ENCODE peak calls at places on chromosomes 4 and X, in ten cellular contexts. D, Q, U, X, L, I, Y, T, F and W are unnamed samples.

GRCh38 chrX:40470830-40471429 is 109.8 kb upstream of the ATP6AP2 start:
- DNase-seq in D (no peak), Q (no peak), U (no peak), X (no peak), L (no peak), I (no peak), Y (no peak), T (no peak), F (no peak), W (no peak)

GRCh38 chr4:81215219-81215892 is at the start of gene PRKG2:
- DNase-seq in D (no peak), Q (no peak), U (peak), X (no peak), L (peak), I (no peak), Y (no peak), T (no peak), F (no peak), W (no peak)

GRCh38 chr4:118826723-118827444 is 9.0 kb downstream of the SEC24D start:
- DNase-seq in D (no peak), Q (no peak), U (no peak), X (no peak), L (no peak), I (peak), Y (no peak), T (no peak), F (no peak), W (no peak)

GRCh38 chr4:76641351-76641750 is 206.3 kb downstream of the SHROOM3 start:
- DNase-seq in D (no peak), Q (no peak), U (no peak), X (no peak), L (no peak), I (no peak), Y (no peak), T (no peak), F (no peak), W (no peak)

GRCh38 chrX:139864613-139865012 is 68.2 kb downstream of the ATP11C start:
- DNase-seq in D (no peak), Q (no peak), U (no peak), X (no peak), L (no peak), I (no peak), Y (no peak), T (no peak), F (no peak), W (no peak)

GRCh38 chr4:47032405-47033106 is 1.2 kb downstream of the GABRB1 start:
- DNase-seq in D (peak), Q (peak), U (peak), X (peak), L (peak), I (peak), Y (peak), T (peak), F (no peak), W (peak)

GRCh38 chr4:76035799-76036389 is at the start of gene CXCL11:
- DNase-seq in D (peak), Q (no peak), U (no peak), X (no peak), L (no peak), I (no peak), Y (no peak), T (no peak), F (no peak), W (no peak)

GRCh38 chr4:128649575-128650205 is 159.8 kb upstream of the JADE1 start:
- DNase-seq in D (peak), Q (no peak), U (no peak), X (no peak), L (peak), I (no peak), Y (no peak), T (no peak), F (no peak), W (peak)

GRCh38 chr4:171390626-171391025 is 422.6 kb upstream of the GALNTL6 start:
- DNase-seq in D (no peak), Q (no peak), U (no peak), X (no peak), L (no peak), I (no peak), Y (no peak), T (no peak), F (no peak), W (no peak)

GRCh38 chr4:136524039-136524438 is 1008.3 kb downstream of the PCDH18 start:
- DNase-seq in D (no peak), Q (no peak), U (no peak), X (no peak), L (no peak), I (no peak), Y (no peak), T (no peak), F (no peak), W (no peak)

GRCh38 chr4:20299515-20299914 is 47.8 kb downstream of the SLIT2 start:
- DNase-seq in D (peak), Q (peak), U (no peak), X (no peak), L (peak), I (no peak), Y (no peak), T (no peak), F (no peak), W (no peak)

GRCh38 chr4:15031197-15031596 is 28.9 kb downstream of the CPEB2 start:
- DNase-seq in D (peak), Q (no peak), U (no peak), X (no peak), L (peak), I (no peak), Y (no peak), T (no peak), F (no peak), W (no peak)

GRCh38 chr4:113276448-113277158 is 227.2 kb downstream of the ANK2 start:
- DNase-seq in D (no peak), Q (no peak), U (no peak), X (no peak), L (no peak), I (no peak), Y (no peak), T (no peak), F (no peak), W (no peak)

GRCh38 chr4:77001907-77002306 is 52.4 kb downstream of the SEPTIN11 start:
- DNase-seq in D (peak), Q (no peak), U (no peak), X (no peak), L (peak), I (no peak), Y (no peak), T (no peak), F (no peak), W (peak)

GRCh38 chrX:134365923-134366322 is 94.0 kb upstream of the HPRT1 start:
- DNase-seq in D (no peak), Q (no peak), U (no peak), X (no peak), L (no peak), I (no peak), Y (no peak), T (no peak), F (no peak), W (no peak)

GRCh38 chrX:118350715-118351114 is 4.8 kb downstream of the WDR44 start:
- DNase-seq in D (no peak), Q (peak), U (no peak), X (no peak), L (no peak), I (no peak), Y (no peak), T (no peak), F (no peak), W (no peak)

GRCh38 chr4:139208404-139208945 is 31.5 kb upstream of the ELF2 start:
- DNase-seq in D (peak), Q (peak), U (no peak), X (no peak), L (peak), I (no peak), Y (peak), T (no peak), F (peak), W (peak)

GRCh38 chr4:37517326-37517725 is 168.8 kb downstream of the RELL1 start:
- DNase-seq in D (no peak), Q (no peak), U (no peak), X (no peak), L (no peak), I (no peak), Y (no peak), T (no peak), F (no peak), W (no peak)

GRCh38 chr4:183504930-183505555 is at the start of gene ING2:
- DNase-seq in D (no peak), Q (no peak), U (peak), X (no peak), L (no peak), I (no peak), Y (peak), T (peak), F (no peak), W (no peak)

GRCh38 chr4:85556293-85556692 is 81.3 kb downstream of the ARHGAP24 start:
- DNase-seq in D (no peak), Q (no peak), U (no peak), X (no peak), L (no peak), I (no peak), Y (no peak), T (no peak), F (no peak), W (no peak)

GRCh38 chr4:170705907-170706306 is 616.2 kb upstream of the AADAT start:
- DNase-seq in D (no peak), Q (no peak), U (no peak), X (no peak), L (no peak), I (no peak), Y (no peak), T (no peak), F (no peak), W (no peak)

GRCh38 chr4:76581276-76581675 is 146.2 kb downstream of the SHROOM3 start:
- DNase-seq in D (no peak), Q (no peak), U (no peak), X (no peak), L (no peak), I (no peak), Y (no peak), T (no peak), F (peak), W (peak)

GRCh38 chr4:57905965-57906364 is 795.8 kb upstream of the IGFBP7 start:
- DNase-seq in D (no peak), Q (no peak), U (no peak), X (no peak), L (no peak), I (no peak), Y (no peak), T (no peak), F (no peak), W (no peak)

GRCh38 chr4:185700048-185700447 is 111.9 kb downstream of the SORBS2 start:
- DNase-seq in D (no peak), Q (no peak), U (no peak), X (peak), L (no peak), I (no peak), Y (no peak), T (no peak), F (no peak), W (no peak)

GRCh38 chr4:117847849-117848248 is 186.4 kb upstream of the NDST3 start:
- DNase-seq in D (no peak), Q (no peak), U (no peak), X (no peak), L (no peak), I (no peak), Y (no peak), T (no peak), F (no peak), W (no peak)

GRCh38 chr4:5710065-5710961 is 688 bp upstream of the EVC start:
- DNase-seq in D (peak), Q (no peak), U (no peak), X (no peak), L (peak), I (no peak), Y (no peak), T (no peak), F (no peak), W (peak)

GRCh38 chr4:5710962-5711478 is at the start of gene EVC:
- DNase-seq in D (peak), Q (no peak), U (peak), X (peak), L (peak), I (peak), Y (peak), T (peak), F (no peak), W (peak)

GRCh38 chr4:5708171-5708828 is at the start of gene EVC2:
- DNase-seq in D (peak), Q (no peak), U (peak), X (peak), L (peak), I (peak), Y (peak), T (peak), F (no peak), W (peak)

GRCh38 chr4:5707366-5708133 is 809 bp downstream of the EVC2 start:
- DNase-seq in D (no peak), Q (no peak), U (no peak), X (no peak), L (no peak), I (no peak), Y (no peak), T (no peak), F (no peak), W (no peak)

DNA sequence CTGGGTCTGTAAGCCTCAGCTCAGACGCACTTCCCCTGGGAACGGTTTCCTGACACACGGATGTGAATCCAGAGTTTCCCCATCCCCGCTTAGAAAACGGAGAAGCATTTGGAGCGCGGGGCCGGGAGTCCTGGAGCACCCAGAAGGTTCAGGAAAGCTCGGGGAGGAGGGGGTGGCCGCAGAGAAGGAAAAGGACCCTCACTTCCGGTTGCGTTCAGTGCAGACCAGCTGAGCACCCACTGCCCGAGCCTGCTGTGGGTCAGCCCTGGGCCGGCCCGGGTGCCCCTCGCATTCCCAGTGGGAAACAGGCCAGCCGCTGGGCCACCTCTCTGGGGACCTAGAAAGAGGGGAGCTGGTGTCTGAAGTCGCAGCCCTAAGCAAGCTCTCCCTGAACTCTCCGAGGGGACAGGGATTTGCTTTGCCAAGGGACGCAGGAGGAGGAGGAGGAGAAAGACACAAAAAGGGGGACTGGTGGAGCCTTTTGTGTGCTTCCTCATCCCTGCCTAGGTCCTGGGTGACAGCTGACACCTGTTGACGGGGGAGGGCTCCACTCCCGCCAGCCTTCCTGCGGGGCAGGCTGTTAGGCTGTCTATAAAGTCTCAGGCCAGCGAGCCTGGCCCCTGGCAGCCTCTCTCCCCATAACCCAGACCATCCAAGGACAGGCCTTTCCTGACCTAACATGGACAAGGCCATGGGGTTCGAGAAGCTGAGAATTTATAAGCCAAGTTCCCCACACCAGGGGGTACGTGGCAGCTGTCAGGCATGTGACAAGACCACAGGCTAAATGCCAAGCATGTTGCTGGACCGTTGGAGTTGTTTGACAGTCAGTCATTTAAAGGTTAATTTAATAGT is 696 bp upstream of the EVC2 start:
- DNase-seq in D (no peak), Q (no peak), U (no peak), X (no peak), L (no peak), I (peak), Y (no peak), T (peak), F (no peak), W (no peak)
- H3K4me3 ChIP-seq in D (peak), Q (no peak), U (no peak), X (peak), L (peak), I (no peak), Y (peak), T (peak), F (peak), W (peak)

GRCh38 chr4:70651864-70652506 is 14.3 kb downstream of the JCHAIN start:
- DNase-seq in D (peak), Q (peak), U (no peak), X (no peak), L (peak), I (no peak), Y (no peak), T (no peak), F (no peak), W (peak)
- TF ChIP-seq CTCF in D (peak), Q (no peak), U (no peak), X (peak), L (peak), I (peak), Y (peak), T (peak), F (peak), W (peak)

GRCh38 chr4:12884846-12885796 is 599.0 kb downstream of the RAB28 start:
- DNase-seq in D (no peak), Q (no peak), U (no peak), X (no peak), L (no peak), I (no peak), Y (no peak), T (no peak), F (no peak), W (no peak)
- H3K4me3 ChIP-seq in D (no peak), Q (no peak), U (no peak), X (no peak), L (no peak), I (no peak), Y (no peak), T (no peak), F (no peak), W (no peak)

DNA sequence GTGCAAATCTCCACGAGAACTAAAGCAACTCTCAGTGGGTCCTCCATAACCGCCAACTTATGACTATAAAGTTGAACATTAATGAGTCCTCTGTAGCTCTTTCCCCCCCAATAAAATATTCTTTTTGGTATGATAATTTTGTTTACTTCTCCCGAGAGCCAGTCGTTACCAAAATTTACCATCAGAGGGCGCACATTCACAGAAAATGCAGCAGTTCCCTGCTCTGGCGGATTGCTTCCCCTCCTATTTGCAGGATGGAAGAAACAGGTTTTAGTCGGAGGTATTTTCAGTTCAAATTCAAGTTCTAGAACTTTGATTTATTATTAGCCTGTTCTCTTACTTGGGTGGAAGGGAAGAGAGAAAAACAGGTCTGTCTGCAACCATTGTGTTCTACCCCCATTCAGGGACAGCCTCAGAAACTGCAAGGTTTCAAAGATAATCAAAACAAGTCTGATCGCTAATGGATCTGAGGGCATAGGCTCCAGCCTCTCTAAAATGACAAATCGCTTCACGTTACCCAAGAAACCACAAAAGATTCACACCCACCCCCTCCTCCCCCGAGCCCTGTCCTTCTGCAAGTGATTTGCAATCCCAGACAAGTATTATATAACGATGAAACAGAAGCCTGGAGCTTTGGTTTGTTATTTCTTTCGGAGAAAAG is 263.7 kb upstream of the RPS6KA3 start:
- DNase-seq in D (peak), Q (peak), U (no peak), X (peak), L (peak), I (peak), Y (peak), T (no peak), F (no peak), W (peak)
- TF ChIP-seq CTCF in D (peak), Q (peak), U (peak), X (peak), L (peak), I (peak), Y (peak), T (peak), F (peak), W (peak)

GRCh38 chrX:25013593-25014365 is 2.0 kb downstream of the ARX start:
- DNase-seq in D (no peak), Q (peak), U (no peak), X (no peak), L (no peak), I (no peak), Y (no peak), T (no peak), F (no peak), W (no peak)
- H3K4me3 ChIP-seq in D (no peak), Q (no peak), U (no peak), X (no peak), L (peak), I (no peak), Y (no peak), T (peak), F (no peak), W (no peak)

GRCh38 chr4:1614854-1615595 is 69.1 kb downstream of the FAM53A start:
- DNase-seq in D (no peak), Q (no peak), U (peak), X (no peak), L (no peak), I (no peak), Y (no peak), T (no peak), F (no peak), W (no peak)

GRCh38 chr4:1614502-1614853 is 69.6 kb downstream of the FAM53A start:
- DNase-seq in D (no peak), Q (no peak), U (no peak), X (no peak), L (no peak), I (no peak), Y (no peak), T (no peak), F (no peak), W (no peak)

GRCh38 chr4:1613099-1613495 is 71.0 kb downstream of the FAM53A start:
- DNase-seq in D (no peak), Q (no peak), U (peak), X (no peak), L (no peak), I (no peak), Y (no peak), T (no peak), F (no peak), W (no peak)

GRCh38 chr4:1612278-1613098 is 71.6 kb downstream of the FAM53A start:
- DNase-seq in D (no peak), Q (no peak), U (peak), X (no peak), L (no peak), I (no peak), Y (no peak), T (no peak), F (no peak), W (no peak)

GRCh38 chr4:1614049-1614448 is 70.1 kb downstream of the FAM53A start:
- DNase-seq in D (no peak), Q (no peak), U (no peak), X (no peak), L (no peak), I (no peak), Y (no peak), T (no peak), F (no peak), W (no peak)
- TF ChIP-seq CTCF in D (no peak), Q (no peak), U (no peak), X (no peak), L (no peak), I (no peak), Y (no peak), T (no peak), F (no peak), W (no peak)

DNA sequence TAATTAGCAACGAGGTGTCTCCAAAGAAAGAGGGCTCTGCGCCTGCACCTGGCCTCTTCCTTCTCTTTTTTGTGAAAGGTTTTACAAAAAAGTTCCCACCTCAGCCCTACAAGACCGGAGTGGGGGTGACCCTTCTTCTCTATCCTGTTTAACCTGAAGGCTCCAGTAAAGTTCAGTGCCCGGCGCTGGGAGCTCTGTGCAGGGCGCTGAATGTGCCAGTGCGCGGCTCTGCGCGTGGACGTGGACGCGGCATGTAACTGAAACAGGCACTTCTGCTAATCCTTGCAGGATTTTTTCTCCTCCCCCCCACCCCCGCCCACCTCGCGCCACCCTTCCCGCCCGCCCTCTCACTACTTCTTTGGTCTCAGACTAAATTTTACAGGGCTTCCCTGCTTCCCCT is 2.4 kb downstream of the GPR50 start:
- DNase-seq in D (no peak), Q (no peak), U (no peak), X (no peak), L (no peak), I (no peak), Y (no peak), T (no peak), F (no peak), W (no peak)
- H3K4me3 ChIP-seq in D (no peak), Q (no peak), U (no peak), X (no peak), L (no peak), I (no peak), Y (no peak), T (no peak), F (no peak), W (no peak)

GRCh38 chrX:15838017-15838416 is 16.6 kb downstream of the AP1S2 start:
- DNase-seq in D (no peak), Q (peak), U (no peak), X (no peak), L (no peak), I (no peak), Y (no peak), T (no peak), F (no peak), W (no peak)
- TF ChIP-seq CTCF in D (no peak), Q (peak), U (no peak), X (no peak), L (peak), I (no peak), Y (no peak), T (no peak), F (no peak), W (peak)